ENCODE peak calls at places on chromosomes 13 and 19, in eight cellular contexts. X is left ventricle myocardium superior; J is uterus; F is NCI-H2029 treated with DMSO at 0.1 percent for 48 hours; V is fibroblast of lung; L is frontal cortex; U is stimulated activated CD8-positive, alpha-beta memory T cell treated with anti-CD3 and anti-CD28 coated beads, Interleukin-4, amount 100 ng/mL, for 4 hours; E is AG08395. C is an unnamed sample.

GRCh38 chr19:15144046-15144646 is 36.9 kb downstream of the SYDE1 start:
- DNase-seq in X (no peak), J (no peak), F (no peak), V (no peak), L (no peak), U (no peak), E (no peak), C (no peak)

GRCh38 chr19:38512277-38512676 is 78.8 kb downstream of the RYR1 start:
- DNase-seq in X (no peak), J (no peak), F (no peak), V (no peak), L (no peak), U (no peak), E (no peak), C (no peak)

GRCh38 chr19:2455481-2456300 is 1.1 kb downstream of the LMNB2 start:
- DNase-seq in X (peak; percentile 56), J (peak; percentile 42), F (no peak), V (no peak), L (peak; percentile 66), U (no peak), E (peak; percentile 58), C (peak; percentile 51)

GRCh38 chr13:50668044-50668443 is 175.4 kb downstream of the DLEU7 start:
- DNase-seq in X (no peak), J (no peak), F (no peak), V (no peak), L (no peak), U (no peak), E (no peak), C (no peak)

GRCh38 chr13:19362946-19363510 is 181.4 kb upstream of the TUBA3C start:
- DNase-seq in X (no peak), J (no peak), F (no peak), V (no peak), L (no peak), U (no peak), E (no peak), C (no peak)

GRCh38 chr19:39558623-39559117 is 18.7 kb upstream of the EID2 start:
- DNase-seq in X (no peak), J (no peak), F (peak; percentile 88), V (no peak), L (no peak), U (no peak), E (no peak), C (no peak)

GRCh38 chr19:39301562-39301961 is 5.4 kb downstream of the IFNL1 start:
- DNase-seq in X (no peak), J (no peak), F (no peak), V (no peak), L (no peak), U (no peak), E (no peak), C (no peak)

GRCh38 chr19:38095411-38096308 is 128.4 kb downstream of the DPF1 start:
- DNase-seq in X (peak; percentile 75), J (peak; percentile 48), F (peak; percentile 81), V (peak; percentile 72), L (peak; percentile 76), U (peak; percentile 3), E (peak; percentile 88), C (peak; percentile 72)

GRCh38 chr13:24716011-24716410 is 35.8 kb downstream of the ATP12A start:
- DNase-seq in X (no peak), J (no peak), F (no peak), V (no peak), L (no peak), U (no peak), E (no peak), C (no peak)

GRCh38 chr19:409006-409514 is at the start of gene C2CD4C:
- DNase-seq in X (peak; percentile 57), J (no peak), F (no peak), V (no peak), L (peak; percentile 79), U (no peak), E (peak; percentile 31), C (peak; percentile 29)

GRCh38 chr19:50330365-50331078 is 1.3 kb upstream of the KCNC3 start:
- DNase-seq in X (peak; percentile 92), J (peak; percentile 28), F (peak; percentile 75), V (no peak), L (peak; percentile 87), U (peak; percentile 38), E (peak; percentile 41), C (peak; percentile 89)

GRCh38 chr13:79295906-79296564 is 110.0 kb downstream of the RBM26 start:
- DNase-seq in X (no peak), J (no peak), F (no peak), V (no peak), L (no peak), U (no peak), E (no peak), C (no peak)

GRCh38 chr13:44758595-44759221 is 182.6 kb upstream of the TSC22D1 start:
- DNase-seq in X (no peak), J (no peak), F (no peak), V (peak; percentile 84), L (no peak), U (no peak), E (peak; percentile 81), C (no peak)

GRCh38 chr13:46388846-46389245 is 1.8 kb upstream of the RUBCNL start:
- DNase-seq in X (no peak), J (no peak), F (no peak), V (no peak), L (no peak), U (no peak), E (no peak), C (no peak)

GRCh38 chr13:23901365-23901764 is 4.1 kb upstream of the C1QTNF9B start:
- DNase-seq in X (no peak), J (no peak), F (no peak), V (peak; percentile 18), L (no peak), U (no peak), E (no peak), C (no peak)

GRCh38 chr19:32318884-32319520 is 26.4 kb upstream of the ZNF507 start:
- DNase-seq in X (no peak), J (no peak), F (no peak), V (no peak), L (peak; percentile 43), U (no peak), E (peak; percentile 49), C (no peak)

GRCh38 chr13:87889241-87889640 is 218.1 kb downstream of the SLITRK5 start:
- DNase-seq in X (no peak), J (no peak), F (no peak), V (no peak), L (no peak), U (no peak), E (no peak), C (no peak)

GRCh38 chr19:49590971-49591730 is at the start of gene PRR12:
- DNase-seq in X (peak; percentile 77), J (peak; percentile 75), F (peak; percentile 20), V (peak; percentile 72), L (peak; percentile 83), U (no peak), E (peak; percentile 88), C (peak; percentile 68)

GRCh38 chr13:96091164-96091931 is 1.4 kb downstream of the HS6ST3 start:
- DNase-seq in X (peak; percentile 47), J (peak; percentile 43), F (no peak), V (no peak), L (peak; percentile 10), U (no peak), E (no peak), C (peak; percentile 29)

GRCh38 chr13:42486711-42487198 is 87.2 kb upstream of the TNFSF11 start:
- DNase-seq in X (no peak), J (no peak), F (no peak), V (peak; percentile 97), L (no peak), U (no peak), E (peak; percentile 55), C (no peak)

GRCh38 chr19:41327499-41328156 is 17.7 kb downstream of the CCDC97 start:
- DNase-seq in X (peak; percentile 83), J (no peak), F (no peak), V (peak; percentile 22), L (no peak), U (peak; percentile 66), E (no peak), C (peak; percentile 82)

C was measured in left cardiac atrium.